ENCODE peak calls at places on chromosome 22, in four cellular contexts. X, O, L and N are unnamed samples.

GRCh38 chr22:22343603-22344276 is 99.2 kb downstream of the VPREB1 start:
- DNase-seq in O (no peak), X (no peak), L (peak), N (no peak)

GRCh38 chr22:41449321-41449720 is 2.7 kb upstream of the TOB2 start:
- DNase-seq in L (no peak), X (no peak), O (no peak), N (peak)

GRCh38 chr22:42434748-42435425 is 2.7 kb upstream of the NFAM1 start:
- DNase-seq in L (no peak), O (no peak), X (no peak), N (no peak)

GRCh38 chr22:42065408-42066132 is 5.0 kb downstream of the NAGA start:
- DNase-seq in L (no peak), X (no peak), O (no peak), N (no peak)

GRCh38 chr22:37235897-37236607 is 8.0 kb downstream of the RAC2 start:
- DNase-seq in O (no peak), X (no peak), L (no peak), N (no peak)

GRCh38 chr22:49048591-49048990 is 779.1 kb downstream of the BRD1 start:
- DNase-seq in O (no peak), L (no peak), X (no peak), N (no peak)

GRCh38 chr22:20940178-20940790 is 23.1 kb downstream of the CRKL start:
- DNase-seq in X (no peak), O (no peak), L (peak), N (peak)

GRCh38 chr22:38107692-38108515 is 2.6 kb downstream of the BAIAP2L2 start:
- DNase-seq in L (no peak), X (no peak), O (peak), N (peak)

GRCh38 chr22:23877566-23877965 is 16.6 kb upstream of the MIF start:
- DNase-seq in X (no peak), O (no peak), L (no peak), N (no peak)

GRCh38 chr22:33188316-33188715 is 130.1 kb upstream of the SYN3 start:
- DNase-seq in O (peak), X (peak), L (no peak), N (no peak)

GRCh38 chr22:39690901-39691620 is 120.5 kb downstream of the CACNA1I start:
- DNase-seq in O (no peak), X (peak), L (no peak), N (peak)

GRCh38 chr22:39514373-39514973 is 5.9 kb upstream of the ATF4 start:
- DNase-seq in X (peak), O (no peak), L (peak), N (peak)

GRCh38 chr22:50583294-50583865 is 731 bp upstream of the CHKB start:
- DNase-seq in X (no peak), L (no peak), O (no peak), N (peak)

GRCh38 chr22:24160546-24160945 is 20.7 kb upstream of the SUSD2 start:
- DNase-seq in L (no peak), X (no peak), O (no peak), N (no peak)

GRCh38 chr22:37976547-37976946 is 7.8 kb downstream of the SOX10 start:
- DNase-seq in O (no peak), X (no peak), L (no peak), N (no peak)

GRCh38 chr22:46547179-46547882 is 9.9 kb upstream of the CELSR1 start:
- DNase-seq in O (peak), L (peak), X (peak), N (no peak)

GRCh38 chr22:18056161-18056666 is 21.6 kb upstream of the PEX26 start:
- DNase-seq in X (no peak), O (peak), L (no peak), N (peak)

GRCh38 chr22:21457023-21457787 is 10.0 kb upstream of the TMEM191C start:
- DNase-seq in X (no peak), L (no peak), O (no peak), N (no peak)

GRCh38 chr22:25837288-25837900 is 95.4 kb downstream of the MYO18B start:
- DNase-seq in L (no peak), O (no peak), X (no peak), N (peak)

GRCh38 chr22:20393705-20394476 is at the start of gene ZNF74:
- DNase-seq in X (peak), O (peak), L (peak), N (peak)

GRCh38 chr22:29734853-29735252 is 15.1 kb downstream of the CABP7 start:
- DNase-seq in X (no peak), O (no peak), L (no peak), N (no peak)